ENCODE peak calls at places on chromosomes 13 and 19, in four cellular contexts. C is activated CD4-positive, alpha-beta T cell treated with anti-CD3 and anti-CD28 coated beads, Interleukin-2, amount 50 U/mL, for 24 hours; V is NCI-H774; S is GM13976. T is an unnamed sample.

GRCh38 chr19:5470264-5470671 is 15.1 kb downstream of the ZNRF4 start:
- DNase-seq in S (no peak), V (no peak), C (no peak), T (no peak)

GRCh38 chr13:113114511-113115362 is 7.9 kb upstream of the F10 start:
- DNase-seq in S (no peak), V (no peak), C (no peak), T (no peak)

GRCh38 chr19:52237771-52238400 is 31.5 kb upstream of the ZNF766 start:
- DNase-seq in S (no peak), C (peak; percentile 32), V (peak; percentile 22), T (peak; percentile 66)

GRCh38 chr13:75165543-75166230 is 316.3 kb downstream of the TBC1D4 start:
- DNase-seq in V (no peak), C (no peak), S (no peak), T (no peak)

GRCh38 chr13:50030315-50030714 is 15.1 kb downstream of the KCNRG start:
- DNase-seq in C (no peak), V (no peak), S (no peak), T (no peak)

GRCh38 chr13:109436055-109436622 is 350.2 kb downstream of the IRS2 start:
- DNase-seq in S (no peak), C (no peak), V (no peak), T (no peak)

GRCh38 chr13:41533676-41534075 is 76.3 kb downstream of the RGCC start:
- DNase-seq in V (no peak), S (no peak), C (no peak), T (no peak)

GRCh38 chr13:38348890-38349289 is 761 bp upstream of the UFM1 start:
- DNase-seq in S (peak; percentile 22), C (peak; percentile 43), V (no peak), T (peak; percentile 73)

GRCh38 chr13:33087091-33087490 is 70.9 kb downstream of the KL start:
- DNase-seq in S (no peak), C (no peak), V (no peak), T (no peak)